ENCODE peak calls at places on chromosomes 6 and 20, in seven cellular contexts. One of them, this sample, is unnamed.

GRCh38 chr6:157982297-157982579 is 575 bp downstream of the SYNJ2 start:
- DNase-seq in IMR-90: no peak
- DNase-seq in H1: no peak
- DNase-seq in mesenchymal stem cell: peak
- DNase-seq in neuronal stem cell: peak
- DNase-seq in trophoblast cell: peak
- DNase-seq in H9: peak
- DNase-seq in this sample: peak

GRCh38 chr6:108362455-108362854 is 67.6 kb downstream of the AFG1L start:
- DNase-seq in trophoblast cell: no peak
- DNase-seq in H9: no peak
- DNase-seq in mesenchymal stem cell: no peak
- DNase-seq in IMR-90: no peak
- DNase-seq in neuronal stem cell: no peak
- DNase-seq in H1: no peak
- DNase-seq in this sample: no peak

GRCh38 chr20:1242530-1242929 is 16.7 kb downstream of the RAD21L1 start:
- DNase-seq in IMR-90: peak
- DNase-seq in H1: no peak
- DNase-seq in trophoblast cell: no peak
- DNase-seq in neuronal stem cell: no peak
- DNase-seq in mesenchymal stem cell: peak
- DNase-seq in H9: no peak
- DNase-seq in this sample: no peak

GRCh38 chr6:4687989-4688947 is 87.9 kb upstream of the CDYL start:
- DNase-seq in mesenchymal stem cell: peak
- DNase-seq in H9: no peak
- DNase-seq in H1: no peak
- DNase-seq in trophoblast cell: peak
- DNase-seq in neuronal stem cell: no peak
- DNase-seq in IMR-90: peak
- DNase-seq in this sample: no peak

GRCh38 chr20:16821211-16822089 is 73.3 kb downstream of the OTOR start:
- DNase-seq in IMR-90: peak
- DNase-seq in H9: peak
- DNase-seq in trophoblast cell: peak
- DNase-seq in H1: peak
- DNase-seq in mesenchymal stem cell: peak
- DNase-seq in neuronal stem cell: peak
- DNase-seq in this sample: peak

GRCh38 chr6:15956205-15957106 is 172.4 kb upstream of the MYLIP start:
- DNase-seq in IMR-90: no peak
- DNase-seq in neuronal stem cell: no peak
- DNase-seq in mesenchymal stem cell: peak
- DNase-seq in H9: no peak
- DNase-seq in trophoblast cell: no peak
- DNase-seq in H1: no peak
- DNase-seq in this sample: no peak

GRCh38 chr20:34473262-34473883 is 42.8 kb upstream of the DYNLRB1 start:
- DNase-seq in neuronal stem cell: peak
- DNase-seq in H9: peak
- DNase-seq in H1: peak
- DNase-seq in IMR-90: peak
- DNase-seq in trophoblast cell: peak
- DNase-seq in mesenchymal stem cell: peak
- DNase-seq in this sample: peak

GRCh38 chr20:50628326-50628725 is 63.0 kb downstream of the RIPOR3 start:
- DNase-seq in mesenchymal stem cell: no peak
- DNase-seq in neuronal stem cell: no peak
- DNase-seq in trophoblast cell: no peak
- DNase-seq in IMR-90: no peak
- DNase-seq in H9: no peak
- DNase-seq in H1: no peak
- DNase-seq in this sample: no peak

GRCh38 chr20:11076434-11076833 is 402.6 kb upstream of the JAG1 start:
- DNase-seq in neuronal stem cell: no peak
- DNase-seq in IMR-90: no peak
- DNase-seq in H1: no peak
- DNase-seq in H9: no peak
- DNase-seq in mesenchymal stem cell: no peak
- DNase-seq in trophoblast cell: no peak
- DNase-seq in this sample: no peak

GRCh38 chr6:80969439-80969838 is 783.0 kb downstream of the TENT5A start:
- DNase-seq in neuronal stem cell: no peak
- DNase-seq in H9: no peak
- DNase-seq in IMR-90: peak
- DNase-seq in H1: no peak
- DNase-seq in trophoblast cell: no peak
- DNase-seq in mesenchymal stem cell: peak
- DNase-seq in this sample: no peak

GRCh38 chr6:167426620-167427019 is 101.7 kb downstream of the TTLL2 start:
- DNase-seq in H9: no peak
- DNase-seq in neuronal stem cell: no peak
- DNase-seq in mesenchymal stem cell: peak
- DNase-seq in IMR-90: no peak
- DNase-seq in trophoblast cell: no peak
- DNase-seq in H1: no peak
- DNase-seq in this sample: peak

GRCh38 chr6:95848717-95849116 is 167.1 kb upstream of the FUT9 start:
- DNase-seq in mesenchymal stem cell: no peak
- DNase-seq in H1: no peak
- DNase-seq in neuronal stem cell: no peak
- DNase-seq in H9: no peak
- DNase-seq in trophoblast cell: no peak
- DNase-seq in IMR-90: no peak
- DNase-seq in this sample: peak

GRCh38 chr6:23244300-23244699 is 674.9 kb downstream of the HDGFL1 start:
- DNase-seq in IMR-90: peak
- DNase-seq in trophoblast cell: no peak
- DNase-seq in neuronal stem cell: no peak
- DNase-seq in H1: no peak
- DNase-seq in H9: no peak
- DNase-seq in mesenchymal stem cell: peak
- DNase-seq in this sample: no peak

GRCh38 chr6:136655251-136656014 is 105.2 kb upstream of the MAP7 start:
- DNase-seq in trophoblast cell: no peak
- DNase-seq in H9: no peak
- DNase-seq in IMR-90: no peak
- DNase-seq in H1: no peak
- DNase-seq in neuronal stem cell: no peak
- DNase-seq in mesenchymal stem cell: no peak
- DNase-seq in this sample: no peak

GRCh38 chr6:95099410-95099809 is 477.9 kb upstream of the MANEA start:
- DNase-seq in neuronal stem cell: no peak
- DNase-seq in IMR-90: no peak
- DNase-seq in mesenchymal stem cell: no peak
- DNase-seq in H9: no peak
- DNase-seq in trophoblast cell: peak
- DNase-seq in H1: no peak
- DNase-seq in this sample: no peak

GRCh38 chr6:111322145-111322544 is 160.9 kb downstream of the REV3L start:
- DNase-seq in neuronal stem cell: no peak
- DNase-seq in mesenchymal stem cell: no peak
- DNase-seq in IMR-90: no peak
- DNase-seq in H1: no peak
- DNase-seq in H9: no peak
- DNase-seq in trophoblast cell: no peak
- DNase-seq in this sample: no peak

GRCh38 chr6:99331531-99331930 is 17.9 kb downstream of the FAXC start:
- DNase-seq in neuronal stem cell: no peak
- DNase-seq in H1: no peak
- DNase-seq in trophoblast cell: no peak
- DNase-seq in IMR-90: no peak
- DNase-seq in H9: no peak
- DNase-seq in mesenchymal stem cell: no peak
- DNase-seq in this sample: no peak

GRCh38 chr6:44147256-44147655 is 11.4 kb upstream of the CAPN11 start:
- DNase-seq in trophoblast cell: no peak
- DNase-seq in IMR-90: no peak
- DNase-seq in mesenchymal stem cell: no peak
- DNase-seq in H1: no peak
- DNase-seq in neuronal stem cell: no peak
- DNase-seq in H9: no peak
- DNase-seq in this sample: no peak

GRCh38 chr6:158644227-158645063 is at the start of gene DYNLT1:
- DNase-seq in trophoblast cell: peak
- DNase-seq in H9: peak
- DNase-seq in neuronal stem cell: peak
- DNase-seq in mesenchymal stem cell: peak
- DNase-seq in H1: peak
- DNase-seq in IMR-90: peak
- DNase-seq in this sample: peak

GRCh38 chr20:61517419-61517818 is 265.4 kb downstream of the CDH4 start:
- DNase-seq in H9: no peak
- DNase-seq in neuronal stem cell: no peak
- DNase-seq in mesenchymal stem cell: no peak
- DNase-seq in trophoblast cell: no peak
- DNase-seq in IMR-90: no peak
- DNase-seq in H1: no peak
- DNase-seq in this sample: no peak

GRCh38 chr6:170198298-170198697 is 92.6 kb downstream of the DLL1 start:
- DNase-seq in neuronal stem cell: no peak
- DNase-seq in H9: no peak
- DNase-seq in H1: no peak
- DNase-seq in mesenchymal stem cell: no peak
- DNase-seq in trophoblast cell: no peak
- DNase-seq in IMR-90: no peak
- DNase-seq in this sample: no peak

GRCh38 chr20:8693709-8694108 is 375.2 kb upstream of the PLCB4 start:
- DNase-seq in neuronal stem cell: no peak
- DNase-seq in H9: no peak
- DNase-seq in trophoblast cell: peak
- DNase-seq in IMR-90: peak
- DNase-seq in mesenchymal stem cell: peak
- DNase-seq in H1: no peak
- DNase-seq in this sample: no peak

GRCh38 chr20:46740214-46740609 is 30.8 kb downstream of the SLC2A10 start:
- DNase-seq in trophoblast cell: no peak
- DNase-seq in mesenchymal stem cell: no peak
- DNase-seq in H9: no peak
- DNase-seq in IMR-90: no peak
- DNase-seq in H1: no peak
- DNase-seq in neuronal stem cell: no peak
- DNase-seq in this sample: no peak

DNA sequence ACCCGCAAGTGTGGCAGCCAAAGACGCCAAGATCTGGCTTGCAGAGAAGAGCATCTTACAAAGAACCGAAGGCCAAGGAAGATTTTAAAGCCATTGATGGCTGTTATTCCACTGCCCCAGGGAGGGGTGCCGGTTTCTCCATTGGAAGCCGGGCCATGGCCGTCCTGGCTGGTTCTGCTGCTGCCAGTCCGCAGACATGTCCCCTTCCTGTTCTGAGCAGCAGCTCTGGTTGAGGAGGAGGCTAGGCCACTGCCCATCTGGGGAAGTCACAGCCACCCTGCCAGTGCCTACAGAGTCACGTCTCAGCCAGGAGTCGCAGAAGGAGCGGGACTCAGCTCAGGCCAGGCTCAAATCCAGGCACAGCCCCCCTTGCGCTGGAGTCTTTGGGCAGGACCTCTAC is 42.6 kb upstream of the MRGBP start:
- DNase-seq in neuronal stem cell: no peak
- DNase-seq in trophoblast cell: no peak
- DNase-seq in IMR-90: no peak
- DNase-seq in H1: no peak
- DNase-seq in H9: no peak
- DNase-seq in mesenchymal stem cell: no peak
- DNase-seq in this sample: no peak
- H3K27ac ChIP-seq in neuronal stem cell: no peak
- H3K27ac ChIP-seq in trophoblast cell: no peak
- H3K27ac ChIP-seq in IMR-90: no peak
- H3K27ac ChIP-seq in H1: no peak
- H3K27ac ChIP-seq in H9: no peak
- H3K27ac ChIP-seq in mesenchymal stem cell: no peak
- H3K27ac ChIP-seq in this sample: no peak

GRCh38 chr6:151665329-151665728 is 142.2 kb upstream of the ESR1 start:
- DNase-seq in mesenchymal stem cell: no peak
- DNase-seq in neuronal stem cell: no peak
- DNase-seq in IMR-90: no peak
- DNase-seq in H1: no peak
- DNase-seq in trophoblast cell: no peak
- DNase-seq in H9: no peak
- DNase-seq in this sample: no peak
- H4K8ac ChIP-seq in mesenchymal stem cell: no peak
- H4K8ac ChIP-seq in neuronal stem cell: no peak
- H4K8ac ChIP-seq in IMR-90: no peak
- H4K8ac ChIP-seq in H1: no peak
- H4K8ac ChIP-seq in trophoblast cell: no peak
- H4K8ac ChIP-seq in H9: no peak
- H4K8ac ChIP-seq in this sample: no peak

GRCh38 chr6:166192136-166192535 is 24.5 kb upstream of the TBXT start:
- DNase-seq in trophoblast cell: no peak
- DNase-seq in H1: no peak
- DNase-seq in IMR-90: no peak
- DNase-seq in neuronal stem cell: no peak
- DNase-seq in mesenchymal stem cell: no peak
- DNase-seq in H9: no peak
- DNase-seq in this sample: no peak
- H3K18ac ChIP-seq in trophoblast cell: no peak
- H3K18ac ChIP-seq in H1: no peak
- H3K18ac ChIP-seq in IMR-90: no peak
- H3K18ac ChIP-seq in neuronal stem cell: peak
- H3K18ac ChIP-seq in mesenchymal stem cell: no peak
- H3K18ac ChIP-seq in H9: no peak
- H3K18ac ChIP-seq in this sample: no peak

GRCh38 chr6:52662031-52662430 is 8.9 kb upstream of the TMEM14A start:
- DNase-seq in mesenchymal stem cell: no peak
- DNase-seq in H9: no peak
- DNase-seq in H1: no peak
- DNase-seq in IMR-90: no peak
- DNase-seq in trophoblast cell: no peak
- DNase-seq in neuronal stem cell: no peak
- DNase-seq in this sample: no peak

GRCh38 chr6:52664991-52665686 is 5.8 kb upstream of the TMEM14A start:
- DNase-seq in H1: no peak
- DNase-seq in H9: no peak
- DNase-seq in trophoblast cell: no peak
- DNase-seq in neuronal stem cell: no peak
- DNase-seq in mesenchymal stem cell: peak
- DNase-seq in IMR-90: peak
- DNase-seq in this sample: no peak

GRCh38 chr6:52663120-52663934 is 7.6 kb upstream of the TMEM14A start:
- DNase-seq in H1: no peak
- DNase-seq in H9: no peak
- DNase-seq in trophoblast cell: peak
- DNase-seq in IMR-90: peak
- DNase-seq in neuronal stem cell: peak
- DNase-seq in mesenchymal stem cell: peak
- DNase-seq in this sample: peak

GRCh38 chr6:52664185-52664990 is 6.5 kb upstream of the TMEM14A start:
- DNase-seq in H9: peak
- DNase-seq in IMR-90: peak
- DNase-seq in trophoblast cell: peak
- DNase-seq in H1: peak
- DNase-seq in neuronal stem cell: peak
- DNase-seq in mesenchymal stem cell: peak
- DNase-seq in this sample: peak

DNA sequence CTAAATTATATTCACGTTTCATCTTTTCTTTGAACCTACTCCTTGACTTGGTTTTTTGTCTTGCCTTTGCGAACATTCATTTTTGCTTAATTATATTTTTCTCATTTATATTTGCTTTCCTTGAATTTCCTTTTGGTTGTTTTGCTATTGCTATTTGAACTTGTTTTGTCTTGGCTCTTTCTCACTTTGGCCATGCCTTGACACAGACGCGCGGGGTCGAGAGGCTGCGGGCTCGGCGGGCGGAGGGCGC is 7.1 kb upstream of the TMEM14A start:
- DNase-seq in H1: no peak
- DNase-seq in mesenchymal stem cell: no peak
- DNase-seq in neuronal stem cell: no peak
- DNase-seq in IMR-90: no peak
- DNase-seq in H9: no peak
- DNase-seq in trophoblast cell: no peak
- DNase-seq in this sample: no peak
- H3K27ac ChIP-seq in H1: no peak
- H3K27ac ChIP-seq in mesenchymal stem cell: no peak
- H3K27ac ChIP-seq in neuronal stem cell: no peak
- H3K27ac ChIP-seq in IMR-90: peak
- H3K27ac ChIP-seq in H9: no peak
- H3K27ac ChIP-seq in trophoblast cell: no peak
- H3K27ac ChIP-seq in this sample: no peak